ENCODE peak calls at places on chromosome 21, in eight cellular contexts. B is K562, O is A673, J is tibial nerve, K is NT2/D1, L is keratinocyte, E is brain microvascular endothelial cell, F is pancreas. I is an unnamed sample.

GRCh38 chr21:34808569-34809204 is 139.9 kb downstream of the CLIC6 start:
- DNase-seq in B (no peak), O (no peak), J (no peak), K (no peak), L (no peak), E (peak), F (no peak), I (peak)

GRCh38 chr21:44093761-44094160 is 13.4 kb upstream of the PWP2 start:
- DNase-seq in B (no peak), O (no peak), J (no peak), K (no peak), L (no peak), E (no peak), F (no peak), I (no peak)

GRCh38 chr21:45419162-45419561 is 14.2 kb downstream of the COL18A1 start:
- DNase-seq in B (no peak), O (no peak), J (no peak), K (no peak), L (no peak), E (no peak), F (no peak), I (no peak)

GRCh38 chr21:29193907-29194306 is 63.5 kb downstream of the MAP3K7CL start:
- DNase-seq in B (no peak), O (no peak), J (no peak), K (no peak), L (no peak), E (no peak), F (no peak), I (no peak)

GRCh38 chr21:17578162-17578561 is 34.5 kb downstream of the BTG3 start:
- DNase-seq in B (no peak), O (no peak), J (no peak), K (no peak), L (no peak), E (no peak), F (no peak), I (no peak)

GRCh38 chr21:42373181-42373907 is 7.0 kb upstream of the TFF1 start:
- DNase-seq in B (peak), O (no peak), J (no peak), K (no peak), L (no peak), E (no peak), F (no peak), I (no peak)

GRCh38 chr21:43333301-43334062 is 93.4 kb downstream of the SIK1 start:
- DNase-seq in B (no peak), O (no peak), J (no peak), K (peak), L (peak), E (peak), F (peak), I (peak)

GRCh38 chr21:42523211-42523610 is 9.6 kb downstream of the SLC37A1 start:
- DNase-seq in B (no peak), O (no peak), J (no peak), K (no peak), L (no peak), E (no peak), F (no peak), I (no peak)

GRCh38 chr21:14603202-14603601 is 57.1 kb upstream of the SAMSN1 start:
- DNase-seq in B (peak), O (no peak), J (no peak), K (no peak), L (no peak), E (peak), F (no peak), I (no peak)

GRCh38 chr21:44965251-44966022 is 25.6 kb downstream of the SLX9 start:
- DNase-seq in B (no peak), O (peak), J (no peak), K (no peak), L (no peak), E (peak), F (no peak), I (no peak)

GRCh38 chr21:46456750-46457149 is 1.9 kb upstream of the DIP2A start:
- DNase-seq in B (no peak), O (no peak), J (no peak), K (no peak), L (peak), E (no peak), F (no peak), I (no peak)
- H3K4me3 ChIP-seq in B (no peak), O (no peak), J (no peak), K (no peak), L (peak), E (no peak), F (no peak), I (no peak)

DNA sequence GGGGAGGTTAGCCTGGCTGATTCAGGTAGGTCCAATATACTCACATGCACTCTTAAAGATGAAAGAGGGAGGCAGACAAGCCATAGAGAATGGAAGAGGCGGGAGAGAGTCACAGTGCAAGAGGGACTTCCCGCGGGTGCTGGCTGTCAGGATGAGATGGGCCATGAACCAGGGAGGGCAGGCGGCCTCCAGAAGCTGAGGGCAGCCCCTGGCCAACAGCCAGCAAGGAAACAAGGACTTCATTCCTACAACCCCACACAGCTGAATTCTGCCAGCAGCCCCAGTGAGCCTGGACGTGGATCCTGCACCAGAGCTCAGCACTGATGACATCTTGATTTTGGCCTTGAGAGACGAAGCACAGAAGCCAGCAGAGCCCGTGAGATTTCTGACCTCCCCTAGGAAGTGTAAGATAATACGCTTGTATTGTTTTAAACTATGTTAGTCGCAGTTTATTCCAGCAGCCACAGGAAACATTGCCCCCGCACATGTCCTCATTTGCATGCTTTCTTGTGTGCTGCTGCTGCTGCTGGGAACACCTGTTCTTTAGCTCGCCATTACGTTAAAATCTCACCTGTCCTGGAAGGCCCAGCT is 15.1 kb upstream of the B3GALT5 start:
- DNase-seq in B (no peak), O (no peak), J (no peak), K (no peak), L (no peak), E (no peak), F (no peak), I (no peak)
- H3K4me3 ChIP-seq in B (no peak), O (no peak), J (no peak), K (no peak), L (no peak), E (no peak), F (no peak), I (no peak)

DNA sequence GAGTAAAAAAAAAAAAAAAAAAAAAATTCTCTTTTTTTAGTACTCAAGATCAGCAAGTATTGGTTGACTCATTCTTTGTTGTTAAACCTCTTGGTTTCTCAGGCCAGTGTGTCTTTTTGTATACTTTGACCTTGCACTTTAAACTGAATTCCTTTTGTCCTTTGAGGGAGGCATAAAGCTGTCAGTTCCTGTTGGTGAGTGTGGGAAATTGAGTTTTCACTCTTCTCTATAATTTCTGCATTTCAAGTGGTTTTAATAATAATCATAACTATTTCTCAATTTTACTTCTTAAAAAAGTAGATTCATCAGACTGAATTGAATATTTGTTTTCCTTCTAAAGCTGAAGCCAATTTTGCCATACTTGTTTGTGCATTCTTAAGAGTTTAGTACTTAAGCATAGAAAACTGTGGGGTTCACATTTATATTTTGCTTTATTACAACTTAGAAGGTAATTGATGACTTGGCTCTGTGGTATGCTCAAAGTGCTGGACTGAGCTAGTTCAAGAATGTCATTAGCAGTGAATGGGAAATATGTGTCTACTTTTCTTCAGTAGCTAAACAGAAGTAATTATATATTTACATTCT is 43.4 kb downstream of the ITSN1 start:
- DNase-seq in B (no peak), O (peak), J (no peak), K (peak), L (no peak), E (peak), F (no peak), I (peak)
- H3K4me3 ChIP-seq in B (no peak), O (no peak), J (no peak), K (no peak), L (peak), E (no peak), F (no peak), I (no peak)

DNA sequence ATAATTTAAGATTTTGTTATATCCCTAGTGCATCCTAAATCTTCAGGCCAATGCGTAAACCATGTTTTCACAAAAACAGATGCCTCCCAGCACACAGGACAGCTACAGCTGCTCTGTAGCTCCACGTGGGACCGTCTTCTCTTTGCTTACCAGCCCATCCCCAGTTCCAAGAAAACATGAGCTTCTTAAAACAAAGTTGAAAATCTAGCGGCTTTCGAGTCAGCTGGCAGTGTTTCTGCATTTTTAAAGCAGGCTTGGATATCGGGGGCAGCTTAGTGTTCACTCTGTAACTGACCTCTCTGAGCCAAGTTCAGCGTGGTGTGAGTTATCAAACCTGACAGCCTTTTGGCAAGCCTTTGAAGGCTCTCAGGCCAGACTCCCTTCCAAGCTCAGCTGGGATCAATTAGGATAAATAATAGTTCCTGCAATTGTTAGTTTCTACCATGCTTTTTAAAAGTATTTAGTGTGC is 881.5 kb downstream of the LTN1 start:
- DNase-seq in B (no peak), O (no peak), J (no peak), K (no peak), L (no peak), E (peak), F (peak), I (peak)
- H3K4me3 ChIP-seq in B (no peak), O (no peak), J (peak), K (no peak), L (no peak), E (no peak), F (no peak), I (no peak)

I was measured in retinal pigment epithelial cell.